ENCODE peak calls at places on chromosomes 16 and 17, in nine cellular contexts. One of them, this sample, is unnamed.

GRCh38 chr16:85905110-85906095 is 6.4 kb downstream of the IRF8 start:
- DNase-seq in right lobe of liver: no peak
- DNase-seq in thyroid gland: no peak
- DNase-seq in body of pancreas: no peak
- DNase-seq in heart left ventricle: no peak
- DNase-seq in adrenal gland: no peak
- DNase-seq in A549: no peak
- DNase-seq in spleen: peak; percentile 54
- DNase-seq in vagina: no peak
- DNase-seq in this sample: no peak

GRCh38 chr17:61239953-61240352 is 159.7 kb upstream of the TBX2 start:
- DNase-seq in right lobe of liver: no peak
- DNase-seq in thyroid gland: no peak
- DNase-seq in body of pancreas: no peak
- DNase-seq in heart left ventricle: no peak
- DNase-seq in adrenal gland: no peak
- DNase-seq in A549: no peak
- DNase-seq in spleen: no peak
- DNase-seq in vagina: no peak
- DNase-seq in this sample: no peak

GRCh38 chr16:4334724-4335495 is 16.2 kb downstream of the PAM16 start:
- DNase-seq in right lobe of liver: no peak
- DNase-seq in thyroid gland: peak; percentile 81
- DNase-seq in body of pancreas: no peak
- DNase-seq in heart left ventricle: no peak
- DNase-seq in adrenal gland: no peak
- DNase-seq in A549: no peak
- DNase-seq in spleen: no peak
- DNase-seq in vagina: no peak
- DNase-seq in this sample: no peak

GRCh38 chr17:50559674-50560184 is 786 bp upstream of the CACNA1G start:
- DNase-seq in right lobe of liver: no peak
- DNase-seq in thyroid gland: peak; percentile 48
- DNase-seq in body of pancreas: peak; percentile 58
- DNase-seq in heart left ventricle: peak; percentile 60
- DNase-seq in adrenal gland: peak; percentile 68
- DNase-seq in A549: peak; percentile 90
- DNase-seq in spleen: no peak
- DNase-seq in vagina: no peak
- DNase-seq in this sample: no peak

GRCh38 chr16:57634171-57634570 is 5.7 kb downstream of the ADGRG1 start:
- DNase-seq in right lobe of liver: no peak
- DNase-seq in thyroid gland: peak; percentile 70
- DNase-seq in body of pancreas: peak; percentile 41
- DNase-seq in heart left ventricle: no peak
- DNase-seq in adrenal gland: no peak
- DNase-seq in A549: no peak
- DNase-seq in spleen: no peak
- DNase-seq in vagina: no peak
- DNase-seq in this sample: no peak

GRCh38 chr17:80477647-80478478 is 1.5 kb upstream of the NPTX1 start:
- DNase-seq in right lobe of liver: no peak
- DNase-seq in thyroid gland: no peak
- DNase-seq in body of pancreas: peak; percentile 35
- DNase-seq in heart left ventricle: no peak
- DNase-seq in adrenal gland: peak; percentile 56
- DNase-seq in A549: peak; percentile 70
- DNase-seq in spleen: no peak
- DNase-seq in vagina: no peak
- DNase-seq in this sample: peak; percentile 88

GRCh38 chr17:41652461-41652960 is 28.1 kb upstream of the KRT17 start:
- DNase-seq in right lobe of liver: no peak
- DNase-seq in thyroid gland: no peak
- DNase-seq in body of pancreas: no peak
- DNase-seq in heart left ventricle: peak; percentile 20
- DNase-seq in adrenal gland: no peak
- DNase-seq in A549: no peak
- DNase-seq in spleen: peak; percentile 59
- DNase-seq in vagina: no peak
- DNase-seq in this sample: no peak

GRCh38 chr17:7043544-7044268 is at the start of gene SLC16A11:
- DNase-seq in right lobe of liver: peak; percentile 69
- DNase-seq in thyroid gland: peak; percentile 75
- DNase-seq in body of pancreas: peak; percentile 50
- DNase-seq in heart left ventricle: no peak
- DNase-seq in adrenal gland: peak; percentile 47
- DNase-seq in A549: no peak
- DNase-seq in spleen: peak; percentile 88
- DNase-seq in vagina: no peak
- DNase-seq in this sample: peak; percentile 91

GRCh38 chr17:69575346-69575761 is 160.9 kb downstream of the MAP2K6 start:
- DNase-seq in right lobe of liver: no peak
- DNase-seq in thyroid gland: peak; percentile 55
- DNase-seq in body of pancreas: no peak
- DNase-seq in heart left ventricle: no peak
- DNase-seq in adrenal gland: no peak
- DNase-seq in A549: peak; percentile 27
- DNase-seq in spleen: no peak
- DNase-seq in vagina: no peak
- DNase-seq in this sample: no peak

GRCh38 chr16:21116148-21116693 is 34.4 kb downstream of the DNAH3 start:
- DNase-seq in right lobe of liver: no peak
- DNase-seq in thyroid gland: no peak
- DNase-seq in body of pancreas: no peak
- DNase-seq in heart left ventricle: no peak
- DNase-seq in adrenal gland: no peak
- DNase-seq in A549: no peak
- DNase-seq in spleen: no peak
- DNase-seq in vagina: no peak
- DNase-seq in this sample: no peak

GRCh38 chr16:22623351-22623781 is 112.7 kb downstream of the NPIPB5 start:
- DNase-seq in right lobe of liver: no peak
- DNase-seq in thyroid gland: no peak
- DNase-seq in body of pancreas: no peak
- DNase-seq in heart left ventricle: no peak
- DNase-seq in adrenal gland: no peak
- DNase-seq in A549: no peak
- DNase-seq in spleen: no peak
- DNase-seq in vagina: no peak
- DNase-seq in this sample: no peak

GRCh38 chr17:732788-733720 is 658 bp downstream of the TLCD3A start:
- DNase-seq in right lobe of liver: peak; percentile 62
- DNase-seq in thyroid gland: peak; percentile 61
- DNase-seq in body of pancreas: peak; percentile 70
- DNase-seq in heart left ventricle: no peak
- DNase-seq in adrenal gland: peak; percentile 35
- DNase-seq in A549: peak; percentile 51
- DNase-seq in spleen: peak; percentile 79
- DNase-seq in vagina: no peak
- DNase-seq in this sample: peak; percentile 42

GRCh38 chr17:12815642-12816141 is 26.4 kb downstream of the ARHGAP44 start:
- DNase-seq in right lobe of liver: no peak
- DNase-seq in thyroid gland: no peak
- DNase-seq in body of pancreas: no peak
- DNase-seq in heart left ventricle: no peak
- DNase-seq in adrenal gland: no peak
- DNase-seq in A549: no peak
- DNase-seq in spleen: no peak
- DNase-seq in vagina: no peak
- DNase-seq in this sample: no peak
- TF ChIP-seq POLR2A in right lobe of liver: no peak
- TF ChIP-seq POLR2A in thyroid gland: no peak
- TF ChIP-seq POLR2A in body of pancreas: no peak
- TF ChIP-seq POLR2A in heart left ventricle: no peak
- TF ChIP-seq POLR2A in adrenal gland: no peak
- TF ChIP-seq POLR2A in A549: no peak
- TF ChIP-seq POLR2A in spleen: no peak
- TF ChIP-seq POLR2A in vagina: no peak
- TF ChIP-seq POLR2A in this sample: no peak

GRCh38 chr17:43014020-43014615 is 7.5 kb downstream of the IFI35 start:
- DNase-seq in right lobe of liver: peak; percentile 38
- DNase-seq in thyroid gland: no peak
- DNase-seq in body of pancreas: no peak
- DNase-seq in heart left ventricle: no peak
- DNase-seq in adrenal gland: peak; percentile 66
- DNase-seq in A549: no peak
- DNase-seq in spleen: no peak
- DNase-seq in vagina: no peak
- DNase-seq in this sample: no peak

GRCh38 chr17:43010667-43011308 is 4.2 kb downstream of the IFI35 start:
- DNase-seq in right lobe of liver: peak; percentile 25
- DNase-seq in thyroid gland: no peak
- DNase-seq in body of pancreas: peak; percentile 46
- DNase-seq in heart left ventricle: no peak
- DNase-seq in adrenal gland: peak; percentile 44
- DNase-seq in A549: peak; percentile 64
- DNase-seq in spleen: no peak
- DNase-seq in vagina: no peak
- DNase-seq in this sample: no peak

GRCh38 chr17:43013296-43013695 is 6.7 kb downstream of the IFI35 start:
- DNase-seq in right lobe of liver: peak; percentile 47
- DNase-seq in thyroid gland: no peak
- DNase-seq in body of pancreas: no peak
- DNase-seq in heart left ventricle: no peak
- DNase-seq in adrenal gland: peak; percentile 32
- DNase-seq in A549: no peak
- DNase-seq in spleen: no peak
- DNase-seq in vagina: no peak
- DNase-seq in this sample: no peak

GRCh38 chr17:43014946-43015519 is 7.2 kb downstream of the VAT1 start:
- DNase-seq in right lobe of liver: peak; percentile 18
- DNase-seq in thyroid gland: no peak
- DNase-seq in body of pancreas: no peak
- DNase-seq in heart left ventricle: no peak
- DNase-seq in adrenal gland: peak; percentile 33
- DNase-seq in A549: no peak
- DNase-seq in spleen: no peak
- DNase-seq in vagina: no peak
- DNase-seq in this sample: no peak

DNA sequence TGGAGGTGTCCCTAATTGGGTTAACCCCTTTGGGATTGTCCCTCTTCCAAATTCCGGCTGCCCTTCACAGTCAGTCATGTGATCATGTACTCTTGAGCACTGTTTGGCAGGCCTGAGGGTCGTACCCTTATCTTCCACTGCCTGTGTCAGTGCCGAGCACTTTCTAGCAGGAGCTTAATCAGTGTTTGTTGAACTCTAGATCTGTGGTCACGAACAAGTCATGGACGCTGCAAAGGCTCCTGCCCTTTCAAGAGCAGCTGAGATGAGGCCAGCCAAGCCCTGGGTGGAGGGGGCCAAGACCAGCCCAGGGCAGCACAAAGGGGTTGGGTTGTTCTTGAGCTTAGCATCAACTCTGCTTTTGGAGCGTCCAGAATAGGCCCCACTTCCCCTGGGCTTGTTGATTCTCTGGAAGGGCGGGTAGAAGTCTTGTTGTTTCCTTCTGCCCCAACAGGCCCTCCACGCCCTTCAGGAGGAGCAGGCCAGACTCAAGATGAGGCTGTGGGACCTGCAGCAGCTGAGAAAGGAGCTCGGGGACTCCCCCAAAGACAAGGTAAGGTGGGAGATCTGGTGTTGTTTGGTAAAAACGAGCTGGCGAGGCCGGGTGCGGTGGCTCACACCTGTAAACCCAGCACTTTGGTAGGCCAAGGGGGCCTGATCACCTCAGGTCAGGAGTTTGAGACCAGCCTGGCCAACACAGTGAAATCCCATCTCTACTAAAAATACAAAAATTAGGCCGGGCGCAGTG is 5.3 kb downstream of the IFI35 start:
- DNase-seq in right lobe of liver: peak; percentile 46
- DNase-seq in thyroid gland: no peak
- DNase-seq in body of pancreas: no peak
- DNase-seq in heart left ventricle: no peak
- DNase-seq in adrenal gland: peak; percentile 35
- DNase-seq in A549: no peak
- DNase-seq in spleen: no peak
- DNase-seq in vagina: no peak
- DNase-seq in this sample: no peak
- H3K4me1 ChIP-seq in right lobe of liver: no peaks in the 10 kb centered on the region
- H3K4me1 ChIP-seq in thyroid gland: peaks cover 37% of the 10 kb centered on the region
- H3K4me1 ChIP-seq in body of pancreas: peaks cover 24% of the 10 kb centered on the region
- H3K4me1 ChIP-seq in heart left ventricle: peaks cover 8% of the 10 kb centered on the region
- H3K4me1 ChIP-seq in adrenal gland: peaks cover 40% of the 10 kb centered on the region
- H3K4me1 ChIP-seq in A549: peaks cover 12% of the 10 kb centered on the region
- H3K4me1 ChIP-seq in spleen: peaks cover 98% of the 10 kb centered on the region
- H3K4me1 ChIP-seq in vagina: peaks cover 81% of the 10 kb centered on the region
- H3K4me1 ChIP-seq in this sample: peaks cover 67% of the 10 kb centered on the region

DNA sequence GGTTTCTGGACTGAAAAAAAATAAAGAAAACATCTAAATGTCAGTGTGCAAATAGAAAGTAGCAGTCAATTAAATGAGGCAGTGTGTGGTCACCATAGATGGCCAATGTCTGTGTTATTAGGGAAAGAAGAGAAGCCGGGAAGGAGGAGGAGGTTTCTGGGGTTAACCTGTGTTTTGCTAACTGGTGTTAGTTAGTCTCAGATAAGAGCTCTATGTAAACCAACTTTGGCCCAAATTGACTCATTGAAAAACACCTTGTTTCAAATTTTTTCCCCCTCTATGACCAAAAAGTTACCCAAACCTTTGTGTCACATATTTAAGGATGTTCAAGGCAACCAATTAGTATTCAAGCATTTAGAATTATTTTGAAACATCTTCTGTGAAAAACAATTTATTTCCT is 530.9 kb downstream of the MAF start:
- DNase-seq in right lobe of liver: no peak
- DNase-seq in thyroid gland: no peak
- DNase-seq in body of pancreas: no peak
- DNase-seq in heart left ventricle: no peak
- DNase-seq in adrenal gland: no peak
- DNase-seq in A549: no peak
- DNase-seq in spleen: no peak
- DNase-seq in vagina: no peak
- DNase-seq in this sample: no peak
- H3K27ac ChIP-seq in right lobe of liver: no peak overlapping the region
- H3K27ac ChIP-seq in thyroid gland: no peak overlapping the region
- H3K27ac ChIP-seq in body of pancreas: no peak overlapping the region
- H3K27ac ChIP-seq in heart left ventricle: no peak overlapping the region
- H3K27ac ChIP-seq in adrenal gland: no peak overlapping the region
- H3K27ac ChIP-seq in A549: no peak overlapping the region
- H3K27ac ChIP-seq in spleen: no peak overlapping the region
- H3K27ac ChIP-seq in vagina: peak overlapping the region; percentile 70
- H3K27ac ChIP-seq in this sample: peak overlapping the region; percentile 43

DNA sequence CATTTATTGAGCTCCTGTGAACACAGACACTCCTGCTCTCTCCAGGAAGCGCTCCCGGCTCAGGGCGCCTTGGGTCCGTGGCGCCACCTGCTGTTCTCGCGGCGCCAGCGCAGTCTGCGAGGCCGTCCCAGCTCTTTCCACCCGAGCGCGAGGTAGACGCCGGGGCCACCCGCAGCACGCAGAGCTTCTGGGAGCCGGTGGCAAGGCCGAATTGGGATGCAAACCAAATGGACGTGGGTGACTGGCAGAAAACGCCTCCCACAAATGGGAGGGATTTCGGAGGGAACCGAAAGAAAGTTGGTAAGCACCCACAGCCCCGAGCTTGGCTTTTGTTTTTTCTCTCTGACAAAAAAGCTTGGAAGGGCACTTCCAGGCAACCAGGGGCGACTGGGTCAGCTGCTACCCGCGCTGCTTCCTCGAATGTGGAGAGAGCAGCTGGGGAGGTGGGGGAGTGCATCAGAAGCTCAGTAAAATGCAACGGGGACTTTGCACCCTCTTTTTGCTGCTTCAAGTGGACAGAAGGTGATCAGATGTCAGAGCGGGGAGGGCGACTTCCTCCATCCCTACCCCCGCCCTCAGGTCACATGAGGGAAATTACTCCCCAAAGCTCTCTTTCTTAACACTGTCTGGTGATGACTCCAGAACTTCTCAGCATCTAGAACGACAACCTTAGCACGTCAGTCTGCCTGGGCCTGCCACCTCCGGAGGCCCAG is 13.5 kb upstream of the N4BP1 start:
- DNase-seq in right lobe of liver: peak; percentile 94
- DNase-seq in thyroid gland: peak; percentile 83
- DNase-seq in body of pancreas: peak; percentile 86
- DNase-seq in heart left ventricle: peak; percentile 88
- DNase-seq in adrenal gland: peak; percentile 89
- DNase-seq in A549: peak; percentile 84
- DNase-seq in spleen: peak; percentile 96
- DNase-seq in vagina: peak; percentile 90
- DNase-seq in this sample: peak; percentile 96
- TF ChIP-seq POLR2A in right lobe of liver: peak; percentile 41
- TF ChIP-seq POLR2A in thyroid gland: peak; percentile 17
- TF ChIP-seq POLR2A in body of pancreas: peak; percentile 31
- TF ChIP-seq POLR2A in heart left ventricle: no peak
- TF ChIP-seq POLR2A in adrenal gland: no peak
- TF ChIP-seq POLR2A in A549: no peak
- TF ChIP-seq POLR2A in spleen: no peak
- TF ChIP-seq POLR2A in vagina: no peak
- TF ChIP-seq POLR2A in this sample: no peak